ENCODE peak calls at places on chromosomes 4 and X, in five cellular contexts. B is IMR-90, U is HepG2, Y is K562, I is GM12878. R is an unnamed sample.

GRCh38 chr4:88526221-88526815 is 2.7 kb upstream of the PYURF start:
- DNase-seq in B (no peak), Y (peak), U (no peak), I (no peak), R (no peak)

GRCh38 chr4:148056879-148057278 is 325.0 kb downstream of the ARHGAP10 start:
- DNase-seq in B (peak), I (peak), U (no peak), Y (peak), R (no peak)

GRCh38 chr4:149993030-149993429 is 85.2 kb upstream of the DCLK2 start:
- DNase-seq in U (no peak), I (no peak), Y (no peak), B (peak), R (no peak)

GRCh38 chr4:143344774-143345173 is 8.1 kb downstream of the GAB1 start:
- DNase-seq in I (no peak), U (no peak), B (no peak), Y (no peak), R (no peak)

GRCh38 chrX:135484636-135485289 is 35.7 kb upstream of the INTS6L start:
- DNase-seq in B (peak), Y (peak), I (no peak), U (peak), R (no peak)

GRCh38 chr4:144615182-144615581 is 30.8 kb upstream of the HHIP start:
- DNase-seq in I (no peak), Y (no peak), U (no peak), B (peak), R (no peak)

GRCh38 chrX:133638285-133638684 is 223.0 kb upstream of the GPC4 start:
- DNase-seq in U (no peak), I (no peak), Y (no peak), B (no peak), R (no peak)

GRCh38 chr4:28432348-28433025 is 1571.8 kb downstream of the STIM2 start:
- DNase-seq in U (no peak), Y (no peak), B (no peak), I (no peak), R (no peak)

GRCh38 chr4:22442956-22443355 is 72.9 kb downstream of the ADGRA3 start:
- DNase-seq in B (no peak), Y (no peak), U (no peak), I (no peak), R (no peak)

GRCh38 chrX:51182545-51182944 is 150.1 kb upstream of the NUDT10 start:
- DNase-seq in Y (no peak), B (no peak), I (no peak), U (no peak), R (no peak)

GRCh38 chrX:19888419-19888879 is 1.0 kb upstream of the SH3KBP1 start:
- DNase-seq in B (peak), Y (peak), I (no peak), U (peak), R (peak)

GRCh38 chr4:118857760-118858159 is 21.8 kb upstream of the SEC24D start:
- DNase-seq in Y (no peak), U (no peak), I (no peak), B (peak), R (no peak)

GRCh38 chrX:1813809-1814208 is 198.9 kb downstream of the ASMT start:
- DNase-seq in U (no peak), B (no peak), Y (no peak), I (no peak), R (no peak)

GRCh38 chr4:25367004-25367621 is 9.9 kb upstream of the ANAPC4 start:
- DNase-seq in I (no peak), U (no peak), Y (no peak), B (peak), R (peak)

GRCh38 chr4:184933311-184933710 is 85.0 kb upstream of the HELT start:
- DNase-seq in I (no peak), Y (no peak), B (no peak), U (no peak), R (no peak)

GRCh38 chr4:184934961-184935360 is 83.3 kb upstream of the HELT start:
- DNase-seq in B (no peak), U (no peak), Y (no peak), I (no peak), R (no peak)

GRCh38 chr4:184936071-184936470 is 82.2 kb upstream of the HELT start:
- DNase-seq in Y (no peak), B (no peak), I (no peak), U (no peak), R (no peak)

GRCh38 chr4:184932343-184932742 is 85.9 kb upstream of the HELT start:
- DNase-seq in B (no peak), Y (no peak), U (no peak), I (no peak), R (no peak)

GRCh38 chr4:184934184-184934583 is 84.1 kb upstream of the HELT start:
- DNase-seq in I (no peak), Y (no peak), B (peak), U (no peak), R (no peak)
- TF ChIP-seq BHLHE40 in I (no peak), Y (no peak), B (no peak), U (no peak), R (no peak)

DNA sequence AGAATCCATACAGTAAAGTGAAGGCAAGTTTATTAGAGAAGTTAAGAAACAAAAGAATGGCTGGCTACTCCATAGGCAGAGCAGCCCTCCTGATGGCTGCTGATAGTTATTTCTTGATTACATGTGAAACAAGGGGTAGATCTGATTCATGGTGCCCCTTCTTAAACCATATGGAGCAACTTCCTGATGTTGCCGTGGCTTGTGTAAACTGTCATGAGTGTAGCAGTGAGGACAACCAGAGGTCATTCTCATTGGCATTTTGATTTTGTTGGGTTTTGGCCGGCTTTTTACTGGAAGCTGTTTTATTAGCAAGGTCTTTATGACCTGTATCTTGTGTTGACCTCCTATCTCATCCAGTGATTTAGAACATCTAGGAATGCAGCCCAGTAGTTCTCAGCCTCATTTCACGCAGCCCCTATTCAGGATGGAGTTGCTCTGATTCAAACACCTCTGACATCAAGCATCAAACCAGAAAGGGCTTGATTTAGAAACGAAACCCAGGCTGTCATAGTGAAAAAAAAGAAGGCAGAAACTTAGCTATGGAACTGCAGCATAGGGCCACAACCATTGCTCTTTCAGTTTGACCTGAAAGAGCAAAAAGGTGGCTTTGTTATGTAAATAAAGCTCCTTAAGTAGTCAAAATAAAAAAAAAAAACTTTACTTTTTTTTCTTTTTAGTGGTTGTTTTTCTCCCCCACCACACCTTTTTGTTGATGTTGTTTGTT is 37.8 kb downstream of the SPCS3 start:
- DNase-seq in I (peak), U (no peak), Y (no peak), B (peak), R (no peak)
- H3K4me2 ChIP-seq in I (peak), U (no peak), Y (no peak), B (peak), R (no peak)

GRCh38 chr4:122313001-122313400 is 65.8 kb upstream of the ADAD1 start:
- DNase-seq in B (no peak), U (no peak), I (no peak), Y (no peak), R (no peak)
- TF ChIP-seq BHLHE40 in B (no peak), U (no peak), I (no peak), Y (no peak), R (no peak)

DNA sequence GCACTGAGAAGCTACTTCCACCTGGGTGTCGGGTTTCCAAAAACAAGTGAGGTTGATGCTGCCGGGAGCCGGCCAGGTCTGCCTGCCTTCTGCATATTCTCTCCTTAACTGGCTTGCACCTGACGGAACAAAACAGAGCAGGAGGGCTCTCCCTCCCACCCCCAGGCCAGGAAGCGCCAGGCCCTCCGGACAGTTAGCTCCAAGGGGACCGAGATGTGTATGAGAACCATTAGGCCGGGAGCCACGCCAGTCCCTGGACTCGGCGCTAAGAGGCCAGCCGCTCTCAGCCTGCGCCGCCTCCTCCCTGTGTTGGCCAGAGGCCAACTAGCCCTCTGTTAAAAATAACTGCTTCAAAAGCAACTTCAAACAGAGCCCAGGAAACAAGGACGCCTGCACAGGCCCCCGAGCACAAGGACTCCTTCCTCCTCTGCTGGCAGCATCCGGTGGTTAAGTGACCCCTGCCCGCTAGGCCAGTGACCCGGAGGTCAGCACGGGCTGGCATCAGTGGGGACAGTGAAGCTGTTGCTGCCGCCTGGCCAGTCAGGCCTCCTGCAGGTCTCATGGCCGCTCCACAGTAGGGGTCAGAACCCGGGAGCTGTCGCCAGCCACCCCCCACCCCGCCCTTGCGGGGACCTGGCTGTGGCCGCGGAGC is 107.9 kb downstream of the ABLIM2 start:
- DNase-seq in Y (no peak), U (peak), I (no peak), B (peak), R (no peak)
- H3K4me2 ChIP-seq in Y (no peak), U (peak), I (no peak), B (no peak), R (no peak)

GRCh38 chr4:111883557-111883999 is 261.7 kb upstream of the FAM241A start:
- DNase-seq in I (no peak), Y (no peak), B (no peak), U (no peak), R (no peak)
- TF ChIP-seq BHLHE40 in I (no peak), Y (no peak), B (no peak), U (no peak), R (no peak)

DNA sequence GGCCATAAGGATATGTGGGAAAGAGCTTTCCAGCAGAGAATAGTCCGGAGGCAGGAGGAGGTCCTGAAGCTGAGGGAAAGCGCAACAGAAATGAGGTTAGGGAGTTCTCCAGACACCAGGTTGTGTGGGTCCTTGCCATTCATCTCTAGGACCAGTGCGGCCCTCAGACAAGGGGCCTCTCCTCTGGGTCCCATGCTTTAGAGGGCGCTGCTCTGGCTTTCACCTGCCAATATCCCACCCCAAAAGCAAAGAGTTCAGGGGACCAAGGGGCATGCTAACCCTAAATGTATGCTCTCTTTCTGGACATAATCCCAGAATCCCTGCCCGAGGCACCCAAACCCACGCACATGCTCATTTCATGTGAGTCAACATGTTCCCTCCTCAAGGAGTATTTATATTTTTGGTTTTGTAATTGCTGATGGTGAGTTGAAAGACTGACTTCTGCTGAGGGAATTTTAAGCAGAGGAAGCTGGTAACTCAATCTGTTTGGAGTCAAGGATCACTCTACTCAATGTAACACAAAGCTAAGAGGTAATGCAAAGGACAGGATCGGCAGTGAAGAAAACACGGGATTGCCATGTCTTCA is 14.8 kb downstream of the RPL34 start:
- DNase-seq in U (no peak), B (no peak), Y (no peak), I (no peak), R (no peak)
- H3K4me2 ChIP-seq in U (no peak), B (no peak), Y (no peak), I (no peak), R (no peak)

DNA sequence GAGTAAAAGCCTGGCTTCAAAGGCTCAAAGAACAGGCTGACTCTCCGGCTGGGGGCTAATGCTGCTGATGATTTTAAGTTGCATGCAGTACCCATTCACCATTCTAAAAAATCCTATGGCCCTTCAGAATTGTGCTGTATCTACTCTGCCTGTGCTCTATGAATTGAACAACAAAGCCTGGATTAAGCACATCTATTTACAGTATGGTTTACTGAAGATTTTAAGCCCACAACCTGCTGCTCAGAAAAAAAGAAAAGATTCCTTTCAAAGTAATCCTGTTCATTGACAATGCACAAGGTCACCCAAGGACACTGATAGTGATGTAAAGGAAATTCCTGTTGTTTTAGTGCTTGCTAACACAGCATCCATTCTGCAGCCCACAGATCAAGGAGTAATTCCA is 84.9 kb upstream of the SFRP2 start:
- DNase-seq in I (no peak), U (no peak), Y (no peak), B (no peak), R (no peak)
- TF ChIP-seq BHLHE40 in I (no peak), U (no peak), Y (no peak), B (no peak), R (no peak)

DNA sequence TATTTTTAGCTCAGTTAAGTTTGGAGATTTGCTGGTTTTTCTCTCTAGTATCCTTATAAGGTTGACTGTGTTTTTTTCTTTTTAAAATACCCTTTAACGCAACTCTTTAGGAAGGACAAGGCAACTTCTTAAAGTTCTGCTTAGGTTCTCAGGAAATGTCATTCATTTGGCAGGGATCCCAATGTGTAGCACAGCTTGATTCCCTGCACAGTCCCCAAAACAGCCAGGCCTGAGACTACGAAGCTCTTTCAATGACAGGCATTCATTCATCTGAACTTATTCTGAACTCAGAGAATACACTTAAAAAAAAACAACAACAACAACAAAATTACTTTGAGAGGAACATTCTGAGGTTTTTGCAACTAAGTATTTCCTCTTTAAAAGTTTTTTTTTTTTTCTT is 1765.8 kb downstream of the PCDH7 start:
- DNase-seq in I (no peak), B (no peak), U (no peak), Y (no peak), R (no peak)
- H3K4me2 ChIP-seq in I (no peak), B (no peak), U (no peak), Y (no peak), R (no peak)

GRCh38 chr4:1500966-1501753 is 94.9 kb upstream of the NKX1-1 start:
- DNase-seq in I (no peak), Y (no peak), U (no peak), B (no peak), R (no peak)

GRCh38 chr4:1502501-1502886 is 96.3 kb upstream of the NKX1-1 start:
- DNase-seq in B (no peak), I (no peak), U (no peak), Y (no peak), R (no peak)

GRCh38 chr4:1501754-1502500 is 95.7 kb upstream of the NKX1-1 start:
- DNase-seq in U (no peak), I (no peak), B (no peak), Y (no peak), R (no peak)

GRCh38 chr4:1503583-1504471 is 97.6 kb upstream of the NKX1-1 start:
- DNase-seq in B (no peak), I (no peak), U (no peak), Y (peak), R (no peak)

GRCh38 chr4:1502976-1503375 is 96.7 kb upstream of the NKX1-1 start:
- DNase-seq in I (no peak), B (no peak), U (no peak), Y (no peak), R (no peak)
- TF ChIP-seq BHLHE40 in I (no peak), B (no peak), U (no peak), Y (no peak), R (no peak)

R was measured in A549.